ENCODE peak calls at places on chromosomes 3 and 15, in five cellular contexts. J is heart left ventricle, L is K562, M is GM12891, D is body of pancreas. F is an unnamed sample.

GRCh38 chr3:150333482-150333881 is 74.6 kb upstream of the TSC22D2 start:
- DNase-seq in J (no peak), L (no peak), M (no peak), D (no peak), F (no peak)

GRCh38 chr3:127206154-127206553 is 13.2 kb downstream of the PRR23E start:
- DNase-seq in J (peak), L (no peak), M (no peak), D (no peak), F (no peak)

GRCh38 chr3:72380193-72380592 is 468.1 kb downstream of the SHQ1 start:
- DNase-seq in J (no peak), L (no peak), M (no peak), D (no peak), F (no peak)

GRCh38 chr3:97719156-97719821 is 45.3 kb upstream of the ARL6 start:
- DNase-seq in J (peak), L (peak), M (peak), D (peak), F (peak)

GRCh38 chr15:66934315-66934930 is 131.0 kb upstream of the SMAD3 start:
- DNase-seq in J (no peak), L (no peak), M (no peak), D (no peak), F (no peak)

GRCh38 chr3:170740726-170741591 is 129.0 kb downstream of the RPL22L1 start:
- DNase-seq in J (no peak), L (no peak), M (no peak), D (no peak), F (peak)

GRCh38 chr3:55620361-55621025 is 133.4 kb upstream of the WNT5A start:
- DNase-seq in J (no peak), L (no peak), M (no peak), D (no peak), F (no peak)

GRCh38 chr3:168091299-168091852 is 4.3 kb downstream of the GOLIM4 start:
- DNase-seq in J (no peak), L (no peak), M (no peak), D (no peak), F (no peak)

GRCh38 chr3:16509721-16510619 is 3.5 kb downstream of the RFTN1 start:
- DNase-seq in J (no peak), L (no peak), M (no peak), D (no peak), F (no peak)

GRCh38 chr3:127815641-127816605 is 6.4 kb downstream of the MGLL start:
- DNase-seq in J (no peak), L (no peak), M (no peak), D (no peak), F (peak)

GRCh38 chr3:183252973-183253363 is at the start of gene B3GNT5:
- DNase-seq in J (no peak), L (peak), M (no peak), D (peak), F (peak)

GRCh38 chr15:84668221-84668982 is 10.4 kb upstream of the NMB start:
- DNase-seq in J (no peak), L (no peak), M (no peak), D (no peak), F (no peak)

GRCh38 chr3:120506828-120507774 is 56.3 kb upstream of the FSTL1 start:
- DNase-seq in J (no peak), L (peak), M (peak), D (peak), F (peak)

GRCh38 chr3:136473716-136474326 is 223.7 kb downstream of the PCCB start:
- DNase-seq in J (no peak), L (no peak), M (no peak), D (no peak), F (no peak)

GRCh38 chr3:69178838-69179739 is 56.7 kb upstream of the LMOD3 start:
- DNase-seq in J (no peak), L (no peak), M (no peak), D (no peak), F (no peak)

GRCh38 chr3:12662593-12663310 is 1.2 kb downstream of the RAF1 start:
- DNase-seq in J (peak), L (peak), M (no peak), D (peak), F (peak)

GRCh38 chr15:48859426-48859825 is 18.5 kb upstream of the EID1 start:
- DNase-seq in J (no peak), L (no peak), M (no peak), D (no peak), F (no peak)

GRCh38 chr3:6994081-6994668 is 133.3 kb downstream of the GRM7 start:
- DNase-seq in J (no peak), L (peak), M (no peak), D (no peak), F (no peak)

GRCh38 chr3:50542177-50543034 is 25.1 kb downstream of the C3orf18 start:
- DNase-seq in J (no peak), L (peak), M (peak), D (peak), F (peak)

GRCh38 chr15:88658972-88659931 is 20.4 kb downstream of the ISG20 start:
- DNase-seq in J (no peak), L (no peak), M (no peak), D (no peak), F (no peak)

GRCh38 chr15:63059573-63060216 is 17.1 kb downstream of the TPM1 start:
- DNase-seq in J (no peak), L (no peak), M (no peak), D (no peak), F (no peak)

GRCh38 chr3:128497305-128498126 is 4.5 kb upstream of the GATA2 start:
- DNase-seq in J (peak), L (peak), M (peak), D (peak), F (peak)

GRCh38 chr3:44833394-44833793 is 28.3 kb upstream of the TMEM42 start:
- DNase-seq in J (no peak), L (no peak), M (no peak), D (no peak), F (no peak)

GRCh38 chr3:10015476-10015904 is 10.7 kb upstream of the FANCD2 start:
- DNase-seq in J (peak), L (no peak), M (no peak), D (peak), F (peak)

DNA sequence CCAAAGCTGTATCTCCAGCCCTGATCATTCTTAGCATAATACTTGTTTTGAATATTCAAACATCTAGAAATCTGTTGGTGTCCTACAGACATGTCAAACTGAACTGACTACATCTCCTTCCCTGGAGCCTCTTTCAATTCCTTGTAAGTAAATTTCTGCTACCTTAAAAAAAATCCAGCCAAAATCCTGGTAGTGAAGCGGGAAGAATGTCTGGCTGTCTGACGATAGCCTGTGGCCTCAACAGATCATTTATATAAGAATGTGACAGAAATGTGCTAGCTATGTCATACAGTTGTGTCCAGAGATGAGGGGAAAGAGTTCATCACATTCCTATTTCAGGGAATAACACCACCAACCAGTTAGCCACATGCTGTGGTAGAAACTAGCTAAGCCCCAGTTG is 18.6 kb upstream of the TM6SF1 start:
- DNase-seq in J (no peak), L (no peak), M (no peak), D (no peak), F (no peak)
- TF ChIP-seq POLR2A in J (no peak), L (no peak), M (no peak), D (no peak), F (no peak)

DNA sequence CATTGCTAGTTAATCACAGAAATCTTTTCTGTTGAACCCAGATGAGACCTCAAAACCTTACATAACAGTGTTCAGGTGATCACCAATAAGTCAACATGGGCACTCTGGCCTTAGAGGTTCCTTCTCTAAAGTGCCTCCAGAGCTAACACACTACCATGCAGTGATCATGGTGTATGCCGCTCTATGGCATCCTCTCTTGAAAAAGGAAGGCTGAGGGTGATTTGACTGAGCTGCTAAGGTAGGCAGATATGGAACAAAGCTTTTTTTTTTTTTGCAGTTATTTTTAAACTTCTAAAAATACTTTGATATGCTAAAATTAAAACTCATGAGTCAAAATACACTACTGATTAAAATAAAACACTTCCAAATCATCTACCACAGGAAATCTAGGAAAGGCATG is 46.0 kb downstream of the IGF2BP2 start:
- DNase-seq in J (no peak), L (no peak), M (no peak), D (no peak), F (no peak)
- TF ChIP-seq POLR2A in J (no peak), L (no peak), M (no peak), D (no peak), F (no peak)

GRCh38 chr3:185555101-185555501 is 2.7 kb upstream of the LIPH start:
- DNase-seq in J (no peak), L (no peak), M (no peak), D (no peak), F (peak)

GRCh38 chr3:185549651-185550111 is 2.7 kb downstream of the LIPH start:
- DNase-seq in J (no peak), L (no peak), M (no peak), D (no peak), F (no peak)

GRCh38 chr3:185549111-185549510 is 3.3 kb downstream of the LIPH start:
- DNase-seq in J (no peak), L (no peak), M (no peak), D (peak), F (no peak)

GRCh38 chr3:185555948-185556347 is 3.6 kb upstream of the LIPH start:
- DNase-seq in J (no peak), L (no peak), M (no peak), D (no peak), F (no peak)

DNA sequence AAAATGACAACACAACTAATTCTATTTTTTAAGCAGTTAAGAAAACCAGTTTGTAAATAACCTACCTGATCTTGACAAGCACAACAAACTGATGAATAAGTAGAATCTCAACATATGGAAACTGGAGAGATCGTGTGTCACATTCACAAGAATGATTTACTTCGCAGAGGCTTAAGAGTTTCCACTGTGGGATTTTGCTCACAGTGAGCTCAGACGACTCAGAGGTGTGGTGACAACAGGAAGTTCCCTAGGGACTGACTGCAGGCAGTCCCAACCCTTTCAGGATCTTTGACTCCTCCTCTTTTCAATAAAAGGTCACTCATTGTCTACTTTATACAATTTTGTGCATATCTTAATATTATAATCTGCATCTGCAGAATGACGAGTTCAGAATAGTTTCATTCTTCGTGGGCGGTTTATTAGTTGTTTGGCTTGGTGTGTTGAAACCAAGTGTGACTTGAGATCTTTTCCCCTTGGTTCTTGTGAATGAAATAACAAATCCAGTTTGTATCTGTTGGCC is at the start of gene LIPH:
- DNase-seq in J (no peak), L (peak), M (no peak), D (no peak), F (peak)
- TF ChIP-seq POLR2A in J (no peak), L (no peak), M (no peak), D (peak), F (peak)

GRCh38 chr3:143119974-143120715 is 574 bp downstream of the CHST2 start:
- DNase-seq in J (peak), L (peak), M (peak), D (peak), F (peak)

GRCh38 chr3:143119009-143119914 is at the start of gene CHST2:
- DNase-seq in J (peak), L (peak), M (peak), D (peak), F (peak)

GRCh38 chr3:143121240-143122088 is 1.9 kb downstream of the CHST2 start:
- DNase-seq in J (peak), L (peak), M (peak), D (peak), F (peak)

GRCh38 chr3:143120716-143121239 is 1.2 kb downstream of the CHST2 start:
- DNase-seq in J (peak), L (peak), M (peak), D (peak), F (peak)

GRCh38 chr3:143118630-143119008 is 952 bp upstream of the CHST2 start:
- DNase-seq in J (no peak), L (peak), M (no peak), D (no peak), F (no peak)
- TF ChIP-seq POLR2A in J (no peak), L (no peak), M (no peak), D (no peak), F (no peak)

F was measured in transverse colon.